ENCODE peak calls at places on chromosomes 1 and 21, in five cellular contexts. X, Z, L, D and S are unnamed samples.

GRCh38 chr1:240084749-240085148 is 6.9 kb upstream of the FMN2 start:
- DNase-seq in Z (no peak), X (no peak), L (no peak), D (no peak), S (no peak)

GRCh38 chr21:21682172-21682571 is 684.0 kb downstream of the NCAM2 start:
- DNase-seq in X (no peak), L (peak), Z (peak), D (no peak), S (no peak)

GRCh38 chr1:11998636-11999035 is 18.4 kb downstream of the MFN2 start:
- DNase-seq in X (no peak), Z (no peak), D (no peak), L (no peak), S (no peak)

GRCh38 chr1:153677718-153678518 is 570 bp upstream of the NPR1 start:
- DNase-seq in L (peak), X (peak), Z (peak), D (peak), S (peak)

GRCh38 chr1:78229344-78229743 is 183.6 kb downstream of the GIPC2 start:
- DNase-seq in X (no peak), Z (peak), L (peak), D (no peak), S (no peak)

GRCh38 chr1:11655263-11656079 is 794 bp downstream of the FBXO44 start:
- DNase-seq in X (no peak), D (no peak), L (no peak), Z (no peak), S (no peak)

GRCh38 chr1:54064244-54064643 is 10.8 kb downstream of the TCEANC2 start:
- DNase-seq in L (no peak), D (no peak), X (no peak), Z (no peak), S (no peak)

GRCh38 chr1:20137604-20138003 is 1.5 kb upstream of the PLA2G2F start:
- DNase-seq in X (no peak), Z (peak), D (no peak), L (no peak), S (no peak)

GRCh38 chr1:222523852-222524251 is 24.1 kb downstream of the HHIPL2 start:
- DNase-seq in L (peak), X (no peak), Z (no peak), D (no peak), S (no peak)

GRCh38 chr1:198588845-198589244 is 48.4 kb upstream of the ATP6V1G3 start:
- DNase-seq in Z (no peak), L (no peak), X (no peak), D (no peak), S (no peak)

GRCh38 chr1:19468397-19468956 is 16.9 kb downstream of the CAPZB start:
- DNase-seq in X (no peak), L (no peak), D (no peak), Z (no peak), S (no peak)

GRCh38 chr1:197042676-197043341 is 24.3 kb downstream of the F13B start:
- DNase-seq in D (no peak), Z (no peak), X (no peak), L (no peak), S (no peak)

GRCh38 chr1:30840904-30841598 is 67.5 kb downstream of the SDC3 start:
- DNase-seq in L (no peak), Z (no peak), X (no peak), D (no peak), S (no peak)

GRCh38 chr1:218703836-218704235 is 358.7 kb downstream of the TGFB2 start:
- DNase-seq in L (no peak), Z (peak), D (no peak), X (no peak), S (no peak)

GRCh38 chr1:52633291-52633754 is 355 bp downstream of the SHISAL2A start:
- DNase-seq in X (no peak), D (no peak), Z (no peak), L (peak), S (no peak)

GRCh38 chr1:41473738-41474362 is 10.6 kb downstream of the EDN2 start:
- DNase-seq in X (no peak), L (no peak), Z (no peak), D (no peak), S (no peak)

GRCh38 chr1:186848509-186849130 is 19.9 kb downstream of the PLA2G4A start:
- DNase-seq in D (no peak), L (no peak), Z (peak), X (no peak), S (no peak)

GRCh38 chr21:41523175-41523574 is 15.2 kb upstream of the TMPRSS2 start:
- DNase-seq in D (no peak), Z (no peak), L (no peak), X (no peak), S (no peak)

GRCh38 chr1:42144336-42145189 is 8.6 kb upstream of the GUCA2B start:
- DNase-seq in X (no peak), L (no peak), D (no peak), Z (no peak), S (no peak)

GRCh38 chr1:107198581-107198980 is 57.7 kb downstream of the NTNG1 start:
- DNase-seq in D (no peak), Z (peak), L (peak), X (no peak), S (no peak)

GRCh38 chr1:39666772-39667171 is 5.1 kb downstream of the NT5C1A start:
- DNase-seq in L (no peak), X (no peak), D (no peak), Z (no peak), S (no peak)

GRCh38 chr1:59543211-59543668 is 246.3 kb downstream of the FGGY start:
- DNase-seq in D (no peak), X (no peak), L (no peak), Z (no peak), S (no peak)

GRCh38 chr1:226110249-226111108 is 48.0 kb downstream of the H3-3A start:
- DNase-seq in Z (peak), D (no peak), L (peak), X (peak), S (peak)
- TF ChIP-seq EZH2phosphoT487 in Z (peak), D (no peak), L (no peak), X (no peak), S (no peak)

GRCh38 chr1:17168480-17168878 is 36.4 kb upstream of the PADI1 start:
- DNase-seq in D (no peak), X (no peak), L (peak), Z (peak), S (no peak)
- H3K9ac ChIP-seq in D (no peak), X (peak), L (peak), Z (peak), S (no peak)

GRCh38 chr1:204867666-204868339 is 2.9 kb upstream of the NFASC start:
- DNase-seq in D (no peak), X (no peak), Z (no peak), L (no peak), S (no peak)
- TF ChIP-seq EZH2phosphoT487 in D (no peak), X (no peak), Z (no peak), L (no peak), S (no peak)

DNA sequence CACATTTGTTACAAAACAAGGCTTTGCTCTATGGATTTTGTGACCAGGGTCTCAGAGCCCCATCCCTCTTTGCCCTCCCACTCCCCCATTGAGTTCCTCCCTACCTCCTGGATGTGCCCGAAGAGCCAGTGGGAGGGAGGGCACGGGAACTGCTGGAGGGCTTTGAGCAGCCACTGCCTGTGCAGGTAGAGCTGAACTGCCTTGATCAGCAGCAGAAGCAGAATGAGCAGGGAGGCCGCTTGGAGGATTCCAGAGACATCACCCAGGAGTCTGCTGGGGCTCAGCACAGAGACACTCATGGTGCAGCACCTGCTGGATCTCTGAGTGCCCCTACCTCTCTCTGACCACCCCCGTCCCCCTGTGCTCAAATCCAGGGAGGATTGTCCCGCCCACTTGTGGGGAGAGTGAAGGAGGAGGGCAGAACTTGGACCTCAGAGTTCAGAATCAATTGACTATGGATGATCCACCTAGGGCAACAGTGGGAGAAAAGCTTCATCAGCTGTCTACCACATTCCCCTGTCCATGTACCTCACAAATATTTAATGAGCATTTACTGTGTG is at the start of gene CYP4A11:
- DNase-seq in D (no peak), Z (no peak), L (no peak), X (no peak), S (no peak)
- H3K9ac ChIP-seq in D (no peak), Z (no peak), L (no peak), X (no peak), S (no peak)

GRCh38 chr1:241834733-241835377 is 13.1 kb upstream of the EXO1 start:
- DNase-seq in D (peak), Z (peak), X (peak), L (peak), S (peak)
- TF ChIP-seq EZH2phosphoT487 in D (no peak), Z (no peak), X (no peak), L (no peak), S (no peak)

GRCh38 chr1:173210716-173211231 is 3.6 kb upstream of the TNFSF4 start:
- DNase-seq in D (no peak), X (no peak), L (no peak), Z (no peak), S (no peak)

GRCh38 chr1:173206816-173207595 is at the start of gene TNFSF4:
- DNase-seq in Z (no peak), D (no peak), X (no peak), L (peak), S (no peak)

GRCh38 chr1:173208868-173209267 is 1.7 kb upstream of the TNFSF4 start:
- DNase-seq in D (no peak), Z (no peak), L (no peak), X (no peak), S (no peak)

GRCh38 chr1:173210273-173210672 is 3.1 kb upstream of the TNFSF4 start:
- DNase-seq in Z (no peak), X (no peak), L (no peak), D (no peak), S (no peak)

GRCh38 chr1:173208146-173208545 is 1.0 kb upstream of the TNFSF4 start:
- DNase-seq in L (peak), Z (peak), D (no peak), X (no peak), S (no peak)
- H3K9ac ChIP-seq in L (no peak), Z (no peak), D (no peak), X (no peak), S (no peak)

GRCh38 chr1:175013445-175013844 is 9.8 kb downstream of the MRPS14 start:
- DNase-seq in X (no peak), D (no peak), Z (no peak), L (no peak), S (no peak)

GRCh38 chr1:175015243-175015642 is 8.0 kb downstream of the MRPS14 start:
- DNase-seq in L (peak), X (no peak), Z (no peak), D (no peak), S (no peak)

GRCh38 chr1:175019524-175019923 is 3.7 kb downstream of the MRPS14 start:
- DNase-seq in X (no peak), Z (no peak), D (no peak), L (no peak), S (no peak)

GRCh38 chr1:175016073-175016722 is 7.0 kb downstream of the MRPS14 start:
- DNase-seq in X (no peak), L (peak), D (no peak), Z (no peak), S (no peak)
- TF ChIP-seq EZH2phosphoT487 in X (no peak), L (no peak), D (no peak), Z (no peak), S (no peak)

GRCh38 chr1:13732971-13733667 is 33.1 kb downstream of the PRDM2 start:
- DNase-seq in D (no peak), L (no peak), Z (no peak), X (no peak), S (no peak)

GRCh38 chr1:13728104-13728503 is 28.1 kb downstream of the PRDM2 start:
- DNase-seq in Z (no peak), L (no peak), D (no peak), X (no peak), S (no peak)

GRCh38 chr1:13730751-13731482 is 30.9 kb downstream of the PRDM2 start:
- DNase-seq in Z (no peak), D (no peak), L (no peak), X (no peak), S (peak)

GRCh38 chr1:13731897-13732296 is 31.9 kb downstream of the PRDM2 start:
- DNase-seq in X (no peak), Z (no peak), L (no peak), D (no peak), S (no peak)

GRCh38 chr1:13730301-13730700 is 30.3 kb downstream of the PRDM2 start:
- DNase-seq in L (no peak), D (no peak), X (no peak), Z (no peak), S (no peak)
- H3K9ac ChIP-seq in L (no peak), D (no peak), X (no peak), Z (no peak), S (peak)

DNA sequence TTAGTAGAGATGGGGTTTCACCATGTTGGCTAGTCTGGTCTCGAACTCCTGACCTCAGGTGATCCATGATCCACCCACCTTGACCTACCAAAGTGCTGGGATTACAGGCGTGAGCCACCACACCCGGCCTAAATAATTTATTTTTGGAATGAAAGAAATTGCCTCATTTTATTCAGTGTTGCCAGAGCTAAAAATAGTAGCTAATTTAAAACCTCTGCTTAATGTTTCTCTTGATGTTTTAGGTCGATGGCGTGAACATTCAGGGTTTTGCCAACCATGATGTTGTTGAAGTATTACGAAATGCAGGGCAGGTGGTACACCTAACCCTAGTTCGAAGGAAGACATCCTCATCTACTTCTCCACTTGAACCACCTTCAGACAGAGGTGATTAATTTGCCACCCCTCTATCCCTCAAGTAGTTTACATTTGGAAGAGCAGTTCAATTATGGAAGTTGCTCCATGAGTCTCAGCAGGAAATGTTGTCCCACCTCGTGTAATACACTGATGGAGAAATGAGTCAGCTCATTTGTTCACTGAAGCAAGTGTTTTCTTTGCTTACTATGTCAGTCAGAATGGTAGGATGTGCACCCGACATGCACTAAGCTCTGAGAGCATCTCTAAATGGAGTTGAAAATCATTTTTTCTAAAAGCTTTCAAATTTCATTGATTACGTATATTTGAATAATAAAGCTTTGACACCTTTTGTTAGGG is 54.9 kb downstream of the PATJ start:
- DNase-seq in D (no peak), L (no peak), Z (peak), X (no peak), S (no peak)
- TF ChIP-seq EZH2phosphoT487 in D (no peak), L (no peak), Z (no peak), X (no peak), S (no peak)

DNA sequence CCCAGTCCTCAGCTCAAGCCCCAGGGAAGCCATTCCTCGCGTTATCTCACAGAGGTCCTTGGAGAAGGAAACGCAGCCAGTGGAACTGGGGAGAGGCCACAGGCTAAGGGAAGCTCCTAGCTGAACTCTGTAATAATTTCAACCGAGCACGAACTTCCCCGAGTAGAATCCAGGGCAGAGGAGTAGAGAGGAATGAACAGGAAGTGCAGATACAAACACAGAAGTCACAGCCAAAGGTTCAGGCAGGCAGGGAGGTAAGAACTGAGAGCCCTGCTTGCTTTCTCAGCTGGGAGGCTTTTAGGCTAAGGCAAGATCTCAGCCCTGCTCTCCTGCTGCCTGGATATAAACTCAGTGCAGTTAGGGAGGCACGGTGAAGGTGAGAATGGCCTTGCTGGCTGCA is 23.7 kb downstream of the WARS2 start:
- DNase-seq in D (no peak), L (no peak), X (no peak), Z (no peak), S (no peak)
- H3K9ac ChIP-seq in D (no peak), L (no peak), X (no peak), Z (no peak), S (no peak)